ENCODE peak calls at places on chromosomes 3 and 15, in six cellular contexts. H, X, D, Z, M and U are unnamed samples.

GRCh38 chr15:100879046-100879445 is 585 bp upstream of the ALDH1A3 start:
- DNase-seq in H (no peak), X (no peak), D (no peak), Z (no peak), M (peak; percentile 42), U (no peak)

GRCh38 chr3:172040078-172040975 is 949 bp downstream of the FNDC3B start:
- DNase-seq in H (no peak), X (peak; percentile 89), D (peak; percentile 77), Z (peak; percentile 38), M (peak; percentile 77), U (peak; percentile 81)

GRCh38 chr3:139481116-139481515 is 4.8 kb upstream of the RBP2 start:
- DNase-seq in H (no peak), X (no peak), D (no peak), Z (no peak), M (no peak), U (no peak)

GRCh38 chr3:19934098-19934566 is at the start of gene EFHB:
- DNase-seq in H (no peak), X (no peak), D (peak; percentile 94), Z (no peak), M (peak; percentile 66), U (peak; percentile 70)

GRCh38 chr3:156776871-156777270 is 49.3 kb upstream of the LEKR1 start:
- DNase-seq in H (no peak), X (no peak), D (no peak), Z (no peak), M (no peak), U (no peak)

GRCh38 chr15:98954411-98954810 is 53.2 kb downstream of the PGPEP1L start:
- DNase-seq in H (no peak), X (peak; percentile 82), D (no peak), Z (no peak), M (no peak), U (peak; percentile 85)

GRCh38 chr3:14602006-14602803 is 49.4 kb upstream of the CCDC174 start:
- DNase-seq in H (no peak), X (no peak), D (peak; percentile 12), Z (no peak), M (no peak), U (no peak)

GRCh38 chr15:81049835-81050234 is 49.1 kb downstream of the TLNRD1 start:
- DNase-seq in H (no peak), X (no peak), D (no peak), Z (no peak), M (no peak), U (no peak)

GRCh38 chr3:98800401-98800800 is 37.3 kb downstream of the ST3GAL6 start:
- DNase-seq in H (no peak), X (no peak), D (no peak), Z (no peak), M (no peak), U (no peak)

GRCh38 chr15:69065981-69066645 is 51.6 kb downstream of the NOX5 start:
- DNase-seq in H (no peak), X (no peak), D (no peak), Z (no peak), M (no peak), U (no peak)

GRCh38 chr3:49554639-49555265 is 475 bp downstream of the BSN start:
- DNase-seq in H (no peak), X (no peak), D (peak; percentile 23), Z (peak; percentile 54), M (peak; percentile 83), U (peak; percentile 47)

DNA sequence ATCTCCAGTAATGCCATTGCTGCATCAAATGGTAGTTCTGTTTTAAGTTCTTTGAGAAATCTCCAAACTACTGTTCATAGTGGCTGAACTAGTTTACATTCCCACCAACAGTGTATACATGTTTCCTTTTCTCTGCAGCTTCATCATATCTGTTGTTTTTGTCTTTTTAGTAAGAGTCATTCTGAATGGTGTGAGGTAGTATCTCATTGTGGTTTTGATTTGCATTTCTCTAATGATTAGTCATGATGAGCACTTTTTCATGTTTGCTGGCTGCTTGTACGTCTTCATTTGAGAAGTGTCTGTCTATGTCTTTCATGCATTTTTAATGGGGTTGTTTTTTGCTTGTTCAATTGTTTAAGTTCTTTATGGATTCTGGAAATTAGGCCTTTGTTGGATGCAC is 10.2 kb upstream of the GCSAM start:
- DNase-seq in H (no peak), X (no peak), D (no peak), Z (no peak), M (no peak), U (no peak)
- H3K4me3 ChIP-seq in H (no peak overlapping the region), X (no peak overlapping the region), D (no peak overlapping the region), Z (no peak overlapping the region), M (no peak overlapping the region), U (no peak overlapping the region)

DNA sequence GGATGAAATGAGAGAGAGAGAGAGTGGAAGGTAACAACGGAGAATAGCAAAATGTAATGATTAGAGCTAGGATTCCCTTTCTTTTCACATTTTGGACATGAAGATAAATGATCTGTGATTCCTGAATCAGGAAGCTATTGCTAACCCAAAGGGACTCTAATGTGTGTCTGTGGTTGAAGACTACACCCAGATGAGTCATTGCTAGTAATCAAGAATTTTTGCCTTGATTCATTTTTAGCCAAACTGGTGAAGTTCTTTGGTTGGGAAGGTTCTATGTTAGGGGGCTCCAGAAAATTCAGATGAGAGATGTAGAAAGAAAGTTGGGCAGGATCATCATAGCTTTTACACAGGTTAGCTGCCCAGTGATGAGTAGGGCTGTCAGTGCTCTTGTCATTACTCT is 116.4 kb downstream of the DUT start:
- DNase-seq in H (no peak), X (no peak), D (no peak), Z (no peak), M (no peak), U (no peak)
- H3K27ac ChIP-seq in H (no peak overlapping the region), X (no peak overlapping the region), D (no peak overlapping the region), Z (no peak overlapping the region), M (no peak overlapping the region), U (no peak overlapping the region)

GRCh38 chr3:61564405-61565059 is 3.2 kb downstream of the PTPRG start:
- DNase-seq in H (no peak), X (peak; percentile 92), D (no peak), Z (no peak), M (peak; percentile 92), U (peak; percentile 93)
- H3K4me3 ChIP-seq in H (peak overlapping the region; percentile 61), X (peak overlapping the region; percentile 62), D (no peak overlapping the region), Z (no peak overlapping the region), M (peak overlapping the region; percentile 90), U (peak overlapping the region; percentile 97)

GRCh38 chr3:153740109-153740508 is 381.1 kb upstream of the ARHGEF26 start:
- DNase-seq in H (no peak), X (no peak), D (no peak), Z (no peak), M (no peak), U (no peak)

GRCh38 chr3:153731036-153731435 is 390.2 kb upstream of the ARHGEF26 start:
- DNase-seq in H (no peak), X (no peak), D (no peak), Z (no peak), M (no peak), U (no peak)

GRCh38 chr3:153734777-153735551 is 386.2 kb upstream of the ARHGEF26 start:
- DNase-seq in H (no peak), X (no peak), D (no peak), Z (no peak), M (no peak), U (no peak)
- H3K27ac ChIP-seq in H (no peak overlapping the region), X (no peak overlapping the region), D (no peak overlapping the region), Z (no peak overlapping the region), M (no peak overlapping the region), U (no peak overlapping the region)

GRCh38 chr15:73965094-73965729 is 26.9 kb downstream of the STOML1 start:
- DNase-seq in H (no peak), X (peak; percentile 34), D (no peak), Z (no peak), M (peak; percentile 48), U (no peak)
- H3K4me3 ChIP-seq in H (peak overlapping the region; percentile 9), X (no peak overlapping the region), D (no peak overlapping the region), Z (peak overlapping the region; percentile 72), M (no peak overlapping the region), U (peak overlapping the region; percentile 31)

GRCh38 chr3:174598885-174599439 is 260.2 kb upstream of the NAALADL2 start:
- DNase-seq in H (no peak), X (no peak), D (no peak), Z (no peak), M (peak; percentile 37), U (no peak)

DNA sequence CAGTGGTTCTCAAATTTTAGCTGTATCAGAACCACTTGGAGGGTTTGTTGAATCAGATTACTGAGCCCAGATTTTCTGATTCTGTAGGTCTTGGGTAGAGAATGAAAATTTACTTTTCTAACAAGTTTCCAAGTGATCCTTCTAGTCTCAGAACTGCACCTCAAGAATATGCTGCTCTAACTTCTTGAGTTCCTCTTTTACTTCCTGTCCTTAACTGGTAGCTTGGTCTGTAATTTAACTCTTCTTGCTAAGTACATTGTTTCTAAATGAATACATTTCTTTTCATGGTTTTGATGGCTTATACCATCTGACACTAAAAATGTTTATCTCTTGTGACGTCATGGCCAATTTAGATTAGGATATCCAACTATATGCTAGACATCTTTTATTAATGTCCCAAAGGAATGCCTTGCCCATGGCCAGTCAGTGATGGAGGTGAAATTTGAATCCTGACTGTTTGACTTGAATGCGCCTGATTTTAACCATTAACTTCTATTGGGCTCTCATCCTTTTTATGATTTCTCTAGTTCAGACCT is 262.6 kb upstream of the NAALADL2 start:
- DNase-seq in H (no peak), X (no peak), D (no peak), Z (no peak), M (no peak), U (no peak)
- H3K27ac ChIP-seq in H (no peak overlapping the region), X (no peak overlapping the region), D (no peak overlapping the region), Z (no peak overlapping the region), M (no peak overlapping the region), U (no peak overlapping the region)